ENCODE peak calls at places on chromosome 7, in nine cellular contexts. Y, J, Z, G, V, P, R, F and T are unnamed samples.

GRCh38 chr7:192701-193536 is 548 bp downstream of the FAM20C start:
- DNase-seq in G (peak; percentile 16), J (no peak), V (peak; percentile 38), F (no peak), Y (peak; percentile 38), R (no peak), Z (no peak), P (no peak), T (no peak)

GRCh38 chr7:155483245-155483644 is 25.3 kb downstream of the EN2 start:
- DNase-seq in P (no peak), Y (no peak), F (no peak), J (no peak), V (no peak), Z (no peak), R (no peak), G (no peak), T (no peak)

GRCh38 chr7:40763319-40764287 is 628.8 kb downstream of the SUGCT start:
- DNase-seq in Y (no peak), Z (no peak), P (no peak), R (no peak), V (peak; percentile 61), J (no peak), G (peak; percentile 27), F (peak; percentile 23), T (no peak)

GRCh38 chr7:128106840-128107239 is 75.6 kb upstream of the LRRC4 start:
- DNase-seq in R (no peak), P (no peak), Z (no peak), G (no peak), Y (no peak), J (no peak), V (no peak), F (no peak), T (no peak)

GRCh38 chr7:157358041-157358752 is 21.4 kb downstream of the DNAJB6 start:
- DNase-seq in P (no peak), Z (no peak), G (no peak), V (no peak), R (no peak), Y (no peak), J (no peak), F (no peak), T (no peak)

GRCh38 chr7:135980665-135981180 is 3.6 kb upstream of the MTPN start:
- DNase-seq in Z (no peak), F (no peak), R (no peak), V (peak; percentile 50), J (peak; percentile 83), P (peak; percentile 49), G (no peak), Y (no peak), T (no peak)

GRCh38 chr7:1042161-1042833 is 2.0 kb upstream of the GPR146 start:
- DNase-seq in G (no peak), V (no peak), P (peak; percentile 24), R (no peak), Y (no peak), F (no peak), Z (no peak), J (no peak), T (no peak)

GRCh38 chr7:37570145-37570544 is 113.4 kb upstream of the GPR141 start:
- DNase-seq in V (no peak), J (no peak), P (no peak), F (no peak), R (no peak), G (no peak), Y (no peak), Z (no peak), T (peak; percentile 52)

GRCh38 chr7:30921540-30921930 is 9.9 kb downstream of the AQP1 start:
- DNase-seq in V (no peak), Y (peak; percentile 5), P (no peak), J (no peak), Z (no peak), F (no peak), R (peak; percentile 8), G (no peak), T (no peak)

GRCh38 chr7:152336754-152337368 is 98.9 kb downstream of the KMT2C start:
- DNase-seq in F (peak; percentile 9), Y (peak; percentile 54), J (peak; percentile 36), Z (peak; percentile 47), R (no peak), G (peak; percentile 65), V (peak; percentile 49), P (no peak), T (peak; percentile 44)

GRCh38 chr7:112802406-112802805 is 12.2 kb upstream of the TMEM168 start:
- DNase-seq in R (no peak), J (no peak), V (no peak), Y (no peak), Z (no peak), G (no peak), F (no peak), P (no peak), T (no peak)

GRCh38 chr7:33040803-33041516 is 21.6 kb downstream of the NT5C3A start:
- DNase-seq in R (peak; percentile 19), F (no peak), Z (no peak), J (peak; percentile 76), V (no peak), Y (peak; percentile 24), G (no peak), P (peak; percentile 46), T (no peak)

GRCh38 chr7:34991938-34992840 is 45.1 kb downstream of the DPY19L1 start:
- DNase-seq in R (no peak), J (peak; percentile 29), Z (no peak), V (peak; percentile 52), G (no peak), P (peak; percentile 37), F (no peak), Y (no peak), T (no peak)

GRCh38 chr7:21617513-21617912 is 74.7 kb downstream of the DNAH11 start:
- DNase-seq in Z (no peak), G (peak; percentile 13), J (no peak), V (no peak), R (no peak), Y (no peak), F (no peak), P (no peak), T (no peak)

GRCh38 chr7:107103369-107103768 is 58.9 kb downstream of the PRKAR2B start:
- DNase-seq in F (no peak), V (peak; percentile 92), R (no peak), Y (no peak), Z (no peak), G (peak; percentile 83), P (no peak), J (no peak), T (no peak)